ENCODE peak calls at places on chromosomes 12 and 14, in five cellular contexts. I is fibroblast of lung, A is mesendoderm, R is OCI-LY7, S is HCT116. W is an unnamed sample. For H3K4me1, the result is how much of the 10 kb centered on the place peaks cover.

GRCh38 chr14:29709490-29709889 is 218.2 kb downstream of the PRKD1 start:
- DNase-seq in R (no peak), S (no peak), I (no peak), A (peak), W (no peak)

GRCh38 chr14:69626132-69626500 is 14.7 kb downstream of the SUSD6 start:
- DNase-seq in I (no peak), S (no peak), A (no peak), R (no peak), W (no peak)

GRCh38 chr12:38469689-38470088 is 153.1 kb downstream of the ALG10B start:
- DNase-seq in R (no peak), I (no peak), A (no peak), S (no peak), W (peak)

GRCh38 chr14:45587142-45587541 is 334.1 kb upstream of the MIS18BP1 start:
- DNase-seq in S (no peak), A (no peak), I (no peak), R (no peak), W (no peak)

GRCh38 chr12:104576178-104576778 is 119.5 kb downstream of the CHST11 start:
- DNase-seq in S (no peak), A (no peak), I (no peak), R (no peak), W (no peak)

GRCh38 chr12:68189766-68190700 is 30.5 kb upstream of the IFNG start:
- DNase-seq in A (no peak), R (no peak), S (peak), I (peak), W (no peak)

GRCh38 chr14:92586001-92586947 is 72.7 kb downstream of the RIN3 start:
- DNase-seq in S (no peak), I (peak), R (no peak), A (no peak), W (no peak)

GRCh38 chr12:16325426-16325825 is 22.0 kb upstream of the MGST1 start:
- DNase-seq in I (no peak), R (no peak), S (no peak), A (no peak), W (no peak)

GRCh38 chr12:89980236-89980635 is 271.6 kb upstream of the ATP2B1 start:
- DNase-seq in R (no peak), A (no peak), S (no peak), I (peak), W (no peak)

GRCh38 chr14:54398028-54398368 is 1.2 kb downstream of the CDKN3 start:
- DNase-seq in A (no peak), I (no peak), S (no peak), R (peak), W (no peak)

GRCh38 chr12:40864891-40865290 is 172.7 kb downstream of the CNTN1 start:
- DNase-seq in I (no peak), R (no peak), A (no peak), S (no peak), W (no peak)

GRCh38 chr14:104101086-104101621 is 15.7 kb downstream of the ASPG start:
- DNase-seq in S (no peak), A (no peak), R (no peak), I (no peak), W (no peak)

GRCh38 chr12:115374480-115375187 is 690.7 kb upstream of the TBX3 start:
- DNase-seq in A (peak), R (no peak), I (no peak), S (no peak), W (no peak)

GRCh38 chr12:116916714-116917114 is 6.0 kb downstream of the FBXW8 start:
- DNase-seq in R (peak), A (peak), S (peak), I (peak), W (no peak)

GRCh38 chr14:90600619-90601018 is 203.8 kb downstream of the CALM1 start:
- DNase-seq in S (no peak), R (no peak), I (no peak), A (no peak), W (no peak)

GRCh38 chr14:25011095-25011494 is 38.9 kb downstream of the STXBP6 start:
- DNase-seq in I (no peak), S (no peak), R (no peak), A (no peak), W (no peak)

GRCh38 chr14:25014440-25014839 is 35.5 kb downstream of the STXBP6 start:
- DNase-seq in I (no peak), R (no peak), A (no peak), S (no peak), W (no peak)

GRCh38 chr14:25017562-25017961 is 32.4 kb downstream of the STXBP6 start:
- DNase-seq in I (no peak), S (no peak), R (no peak), A (peak), W (no peak)

GRCh38 chr14:25010471-25010870 is 39.5 kb downstream of the STXBP6 start:
- DNase-seq in S (no peak), A (peak), R (no peak), I (peak), W (no peak)

DNA sequence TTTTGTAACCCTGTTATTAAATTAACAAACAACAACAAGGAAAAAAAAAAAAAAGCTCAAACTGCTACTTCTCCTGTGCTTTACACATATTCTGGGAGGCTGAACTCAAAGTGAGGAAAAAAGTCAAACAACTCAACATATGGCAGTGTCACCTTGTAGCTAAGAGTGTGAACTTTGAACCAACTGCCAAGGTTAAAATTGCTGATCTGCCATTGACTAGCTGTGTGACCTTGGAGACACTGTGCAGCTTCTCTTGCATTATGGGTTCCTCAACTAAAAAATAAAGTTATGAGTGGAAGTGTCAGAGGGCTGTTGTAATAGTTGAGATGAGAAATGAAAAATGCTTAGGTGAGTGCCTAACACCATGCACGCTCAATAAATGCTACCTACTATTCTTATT is 34.2 kb downstream of the STXBP6 start:
- DNase-seq in R (no peak), S (no peak), A (no peak), I (no peak), W (no peak)
- H3K4me2 ChIP-seq in R (no peak), S (no peak), A (no peak), I (no peak), W (no peak)

GRCh38 chr12:70353780-70354640 is 12.1 kb upstream of the KCNMB4 start:
- DNase-seq in S (no peak), A (no peak), R (no peak), I (no peak), W (no peak)
- H3K4me3 ChIP-seq in S (no peak), A (no peak), R (no peak), I (no peak), W (no peak)

GRCh38 chr12:92551210-92551609 is 151.6 kb upstream of the PLEKHG7 start:
- DNase-seq in A (no peak), R (no peak), I (no peak), S (no peak), W (no peak)

GRCh38 chr12:92553389-92553788 is 149.4 kb upstream of the PLEKHG7 start:
- DNase-seq in R (no peak), S (no peak), I (no peak), A (no peak), W (no peak)

GRCh38 chr12:92551853-92552397 is 150.9 kb upstream of the PLEKHG7 start:
- DNase-seq in I (peak), A (peak), R (no peak), S (no peak), W (no peak)

GRCh38 chr12:92554316-92554905 is 148.4 kb upstream of the PLEKHG7 start:
- DNase-seq in A (no peak), S (no peak), R (no peak), I (no peak), W (no peak)

GRCh38 chr12:92552412-92553108 is 150.2 kb upstream of the PLEKHG7 start:
- DNase-seq in R (no peak), S (no peak), I (peak), A (no peak), W (no peak)
- H3K4me1 ChIP-seq in R (under half), S (under half), I (under half), A (under half), W (under half)

GRCh38 chr12:12681061-12681765 is 14.8 kb downstream of the GPR19 start:
- DNase-seq in R (no peak), S (no peak), I (no peak), A (no peak), W (no peak)
- H3K4me2 ChIP-seq in R (no peak), S (no peak), I (no peak), A (no peak), W (peak)

DNA sequence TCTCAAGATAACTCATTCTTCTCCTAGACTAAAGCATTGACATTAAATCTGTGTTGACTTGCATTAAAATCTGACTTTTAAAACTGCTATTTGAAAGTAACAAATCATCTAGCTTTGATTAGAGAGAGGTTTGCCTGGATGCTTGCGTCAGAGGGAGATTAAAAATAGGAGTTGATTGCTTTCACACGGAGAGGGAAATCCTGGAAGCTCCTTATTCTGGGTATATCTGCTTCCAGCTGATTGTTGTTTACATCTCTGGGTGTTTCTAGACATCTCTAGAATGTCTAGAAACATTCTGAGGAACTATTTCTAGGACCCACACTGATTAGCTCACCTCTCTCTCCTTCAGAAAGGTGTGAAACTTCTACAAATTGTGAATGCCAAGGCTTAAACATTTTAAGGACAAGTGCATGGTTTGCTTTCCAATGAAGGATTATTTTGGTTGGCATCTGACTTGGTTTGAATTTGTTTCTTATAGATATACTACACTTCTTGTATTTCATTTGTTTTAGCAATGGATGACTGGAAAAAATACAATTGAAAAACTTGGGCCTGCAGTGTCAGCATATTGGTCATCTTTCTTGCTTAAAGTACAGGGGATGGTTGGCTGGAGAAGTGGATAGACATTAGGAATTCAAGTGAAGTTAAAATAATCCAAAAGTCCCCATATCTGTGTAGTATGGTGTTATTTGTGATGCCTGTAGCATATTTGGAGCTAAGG is 2.1 kb downstream of the DIP2B start:
- DNase-seq in I (peak), R (no peak), S (no peak), A (no peak), W (no peak)
- H3K4me3 ChIP-seq in I (no peak), R (peak), S (no peak), A (no peak), W (peak)

DNA sequence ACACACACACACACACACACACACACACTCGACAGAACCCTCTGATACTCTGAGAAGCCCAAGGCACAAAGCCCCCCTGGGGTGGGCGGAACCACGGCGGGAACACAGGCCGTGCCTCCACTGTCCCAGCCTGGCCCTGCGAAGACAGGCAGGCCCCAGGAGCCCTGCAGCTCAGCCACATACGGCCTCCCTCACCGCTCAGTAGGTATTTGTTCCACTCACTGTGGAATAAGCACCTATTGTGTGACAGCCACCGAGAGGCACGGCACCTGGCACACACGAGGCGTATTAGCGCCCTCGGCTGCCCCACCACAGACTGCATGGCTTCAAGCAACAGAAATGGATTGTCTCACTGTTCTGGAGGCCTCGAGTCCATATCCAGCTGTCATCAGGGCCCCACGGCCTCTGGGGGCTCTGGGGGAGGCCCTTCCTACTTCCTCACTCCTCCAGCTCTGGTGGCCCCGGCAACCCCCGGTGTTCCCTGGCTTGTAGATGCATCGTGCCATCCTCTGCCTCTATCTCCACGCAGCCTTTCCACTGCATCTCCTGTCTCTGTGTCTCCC is 66.3 kb downstream of the NCOR2 start:
- DNase-seq in A (peak), S (no peak), I (no peak), R (no peak), W (peak)
- H3K4me1 ChIP-seq in A (under half), S (under half), I (under half), R (under half), W (under half)

DNA sequence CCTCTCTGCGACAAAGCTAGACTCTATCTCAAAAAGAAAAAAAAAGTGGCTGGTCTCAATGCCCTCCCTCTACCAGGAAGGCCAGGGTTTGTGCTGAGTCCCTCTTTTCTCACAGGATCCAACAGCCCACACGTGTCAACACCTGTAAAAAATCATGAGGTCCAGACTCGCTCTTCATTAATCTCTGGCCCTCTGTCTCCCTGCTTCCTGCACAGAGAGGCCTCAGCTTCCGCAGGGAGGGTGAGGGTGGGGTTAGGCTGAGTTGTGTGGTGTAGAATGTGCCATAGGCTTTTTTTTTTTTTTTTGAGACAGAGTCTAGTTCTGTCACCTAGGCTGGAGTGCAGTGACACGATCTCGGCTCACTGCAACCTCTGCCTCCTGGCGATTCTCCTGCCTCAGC is 6.1 kb downstream of the CFAP73 start:
- DNase-seq in I (no peak), A (no peak), R (no peak), S (no peak), W (no peak)
- H3K4me2 ChIP-seq in I (no peak), A (no peak), R (peak), S (no peak), W (no peak)